ENCODE peak calls at places on chromosomes 3 and 15, in five cellular contexts. L, K, Y, F and E are unnamed samples.

GRCh38 chr15:67025719-67026118 is 39.7 kb upstream of the SMAD3 start:
- DNase-seq in Y (no peak), K (no peak), L (no peak), F (no peak), E (no peak)

GRCh38 chr3:99578339-99578970 is 59.9 kb upstream of the COL8A1 start:
- DNase-seq in K (no peak), F (no peak), Y (no peak), L (no peak), E (no peak)

GRCh38 chr3:157063926-157064325 is 96.0 kb downstream of the CCNL1 start:
- DNase-seq in F (no peak), L (no peak), K (no peak), Y (no peak), E (no peak)

GRCh38 chr3:179068779-179069530 is 2.7 kb downstream of the ZMAT3 start:
- DNase-seq in Y (no peak), F (peak; percentile 18), K (no peak), L (peak; percentile 8), E (no peak)

GRCh38 chr3:179321585-179322322 is 1.1 kb upstream of the ZNF639 start:
- DNase-seq in L (no peak), F (no peak), K (no peak), Y (no peak), E (no peak)

GRCh38 chr3:51434746-51435323 is 43.8 kb downstream of the RBM15B start:
- DNase-seq in F (peak; percentile 44), Y (no peak), L (peak; percentile 15), K (peak; percentile 23), E (peak; percentile 38)

GRCh38 chr3:72155391-72156064 is 370.6 kb upstream of the PROK2 start:
- DNase-seq in Y (no peak), L (no peak), K (no peak), F (no peak), E (no peak)

GRCh38 chr15:83613716-83614115 is 40.2 kb upstream of the ADAMTSL3 start:
- DNase-seq in F (no peak), L (no peak), Y (no peak), K (no peak), E (no peak)

GRCh38 chr3:129985113-129985512 is 10.6 kb downstream of the TRH start:
- DNase-seq in L (no peak), K (no peak), Y (no peak), F (no peak), E (no peak)

GRCh38 chr3:123632161-123632655 is 47.4 kb upstream of the HACD2 start:
- DNase-seq in L (no peak), F (no peak), Y (no peak), K (no peak), E (no peak)

GRCh38 chr15:77580991-77581682 is 51.6 kb downstream of the LINGO1 start:
- DNase-seq in L (no peak), F (no peak), Y (no peak), K (no peak), E (no peak)

GRCh38 chr3:120763601-120764000 is 21.1 kb downstream of the GTF2E1 start:
- DNase-seq in F (no peak), L (no peak), K (no peak), Y (no peak), E (no peak)

GRCh38 chr15:100340721-100341661 is 784 bp downstream of the ADAMTS17 start:
- DNase-seq in F (no peak), L (peak; percentile 25), K (no peak), Y (no peak), E (peak; percentile 18)

GRCh38 chr3:42721690-42722089 is 19.1 kb upstream of the HHATL start:
- DNase-seq in F (no peak), Y (no peak), K (no peak), L (no peak), E (no peak)